ENCODE peak calls at places on chromosomes 6 and 20, in five cellular contexts. D, U, J, Y and H are unnamed samples. For H3K9me3, the result is how much of the 10 kb centered on the place peaks cover.

GRCh38 chr20:63094767-63095499 is 88.2 kb upstream of the BHLHE23 start:
- DNase-seq in D (no peak), U (no peak), J (no peak), Y (no peak), H (no peak)

GRCh38 chr6:150373260-150373701 is 4.5 kb downstream of the IYD start:
- DNase-seq in D (peak), U (no peak), J (no peak), Y (no peak), H (peak)

GRCh38 chr20:58233881-58234528 is 5.6 kb upstream of the ANKRD60 start:
- DNase-seq in D (no peak), U (peak), J (peak), Y (no peak), H (no peak)

GRCh38 chr6:55433446-55434130 is 106.3 kb downstream of the GFRAL start:
- DNase-seq in D (peak), U (peak), J (no peak), Y (no peak), H (no peak)

GRCh38 chr20:5767493-5768098 is 17.4 kb downstream of the SHLD1 start:
- DNase-seq in D (no peak), U (no peak), J (no peak), Y (no peak), H (no peak)

GRCh38 chr6:87029711-87030314 is 65.1 kb downstream of the CGA start:
- DNase-seq in D (peak), U (peak), J (peak), Y (no peak), H (peak)

GRCh38 chr6:73929421-73929820 is 233.4 kb downstream of the CD109 start:
- DNase-seq in D (peak), U (no peak), J (no peak), Y (no peak), H (no peak)

GRCh38 chr20:63620991-63621390 is 5.9 kb downstream of the GMEB2 start:
- DNase-seq in D (no peak), U (no peak), J (no peak), Y (no peak), H (no peak)

GRCh38 chr20:22568872-22569344 is 15.5 kb downstream of the FOXA2 start:
- DNase-seq in D (no peak), U (peak), J (no peak), Y (no peak), H (no peak)

GRCh38 chr6:113719545-113719944 is 137.6 kb upstream of the MARCKS start:
- DNase-seq in D (peak), U (no peak), J (no peak), Y (no peak), H (peak)

GRCh38 chr20:56722042-56722441 is 92.9 kb downstream of the TFAP2C start:
- DNase-seq in D (no peak), U (no peak), J (no peak), Y (peak), H (no peak)

GRCh38 chr6:83984411-83984810 is 49.2 kb upstream of the MRAP2 start:
- DNase-seq in D (no peak), U (no peak), J (no peak), Y (no peak), H (no peak)

GRCh38 chr6:16514249-16514648 is 247.0 kb downstream of the ATXN1 start:
- DNase-seq in D (peak), U (peak), J (peak), Y (no peak), H (peak)

GRCh38 chr6:121748376-121748775 is 312.9 kb downstream of the GJA1 start:
- DNase-seq in D (peak), U (peak), J (no peak), Y (no peak), H (peak)

GRCh38 chr6:125114248-125114858 is 39.2 kb upstream of the TPD52L1 start:
- DNase-seq in D (peak), U (peak), J (peak), Y (no peak), H (no peak)

GRCh38 chr6:142551145-142551811 is 249.5 kb downstream of the ADGRG6 start:
- DNase-seq in D (no peak), U (peak), J (no peak), Y (no peak), H (peak)

GRCh38 chr6:133446789-133447188 is 205.6 kb downstream of the EYA4 start:
- DNase-seq in D (no peak), U (no peak), J (no peak), Y (no peak), H (no peak)

GRCh38 chr20:46985241-46985640 is 90.6 kb downstream of the EYA2 start:
- DNase-seq in D (no peak), U (no peak), J (no peak), Y (no peak), H (no peak)

GRCh38 chr20:23205656-23206055 is 119.5 kb upstream of the CD93 start:
- DNase-seq in D (peak), U (peak), J (peak), Y (no peak), H (peak)

GRCh38 chr6:142192343-142192742 is 45.3 kb downstream of the VTA1 start:
- DNase-seq in D (no peak), U (no peak), J (no peak), Y (no peak), H (no peak)

GRCh38 chr6:6057442-6058053 is 50.8 kb upstream of the NRN1 start:
- DNase-seq in D (peak), U (peak), J (peak), Y (peak), H (no peak)

GRCh38 chr20:60931691-60932090 is 320.4 kb upstream of the CDH4 start:
- DNase-seq in D (no peak), U (no peak), J (no peak), Y (no peak), H (no peak)

GRCh38 chr20:60930023-60930790 is 321.9 kb upstream of the CDH4 start:
- DNase-seq in D (no peak), U (no peak), J (no peak), Y (no peak), H (no peak)

GRCh38 chr20:60928341-60928740 is 323.7 kb upstream of the CDH4 start:
- DNase-seq in D (no peak), U (no peak), J (no peak), Y (no peak), H (no peak)

GRCh38 chr20:60921021-60921622 is 330.9 kb upstream of the CDH4 start:
- DNase-seq in D (no peak), U (peak), J (no peak), Y (no peak), H (peak)

DNA sequence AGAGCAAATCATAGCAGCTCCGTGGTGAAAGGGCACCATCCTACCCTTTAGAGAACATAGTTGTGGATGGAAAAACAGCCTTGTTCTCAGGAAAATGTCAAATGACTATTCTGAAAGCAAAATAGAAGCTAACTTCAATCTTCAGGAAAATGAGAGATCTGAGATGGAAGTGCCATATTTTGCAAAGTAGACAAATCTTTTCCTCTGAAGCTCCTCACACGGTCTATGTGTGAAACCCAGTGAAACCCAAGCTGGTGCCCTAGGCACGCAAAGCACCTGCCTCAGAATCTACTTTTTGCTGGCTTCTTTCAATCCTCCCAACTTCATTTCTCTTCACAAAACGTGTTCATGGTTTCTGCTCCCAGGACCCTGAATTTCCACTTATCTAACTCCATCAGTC is 325.2 kb upstream of the CDH4 start:
- DNase-seq in D (no peak), U (no peak), J (no peak), Y (no peak), H (no peak)
- H3K9me3 ChIP-seq in D (under half), U (under half), J (under half), Y (under half), H (under half)

DNA sequence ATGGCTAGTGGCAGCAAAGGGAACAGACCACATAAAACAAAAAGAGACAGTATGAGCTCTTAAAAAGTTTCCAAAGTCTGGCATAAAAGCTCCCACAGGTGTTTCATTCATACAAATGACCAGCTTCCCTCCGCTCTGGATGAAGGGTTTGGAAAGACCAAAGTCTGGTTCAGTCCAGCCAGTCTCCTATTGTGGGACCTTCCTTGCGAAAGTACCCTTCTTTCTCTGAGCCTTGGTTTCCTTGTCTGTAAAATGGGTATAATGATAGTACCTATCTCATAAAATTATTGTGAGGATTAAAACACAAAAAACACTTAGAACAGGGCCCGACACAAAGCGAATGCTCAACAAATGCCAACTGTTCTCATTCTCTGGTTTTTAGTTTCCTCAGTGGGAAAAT is 77.2 kb downstream of the UNC5CL start:
- DNase-seq in D (no peak), U (no peak), J (no peak), Y (no peak), H (no peak)
- H3K9ac ChIP-seq in D (no peak), U (no peak), J (no peak), Y (no peak), H (no peak)

GRCh38 chr6:129631070-129631469 is 78.9 kb downstream of the ARHGAP18 start:
- DNase-seq in D (no peak), U (no peak), J (no peak), Y (no peak), H (no peak)
- TF ChIP-seq EZH2 in D (no peak), U (no peak), J (no peak), Y (no peak), H (no peak)

GRCh38 chr6:138404666-138405337 is 779 bp downstream of the HEBP2 start:
- DNase-seq in D (no peak), U (no peak), J (peak), Y (no peak), H (no peak)

GRCh38 chr6:138405816-138406403 is 1.9 kb downstream of the HEBP2 start:
- DNase-seq in D (no peak), U (no peak), J (no peak), Y (no peak), H (no peak)

GRCh38 chr6:138403324-138403800 is 661 bp upstream of the HEBP2 start:
- DNase-seq in D (peak), U (peak), J (no peak), Y (no peak), H (no peak)

GRCh38 chr6:138403801-138404665 is at the start of gene HEBP2:
- DNase-seq in D (peak), U (peak), J (peak), Y (peak), H (peak)

DNA sequence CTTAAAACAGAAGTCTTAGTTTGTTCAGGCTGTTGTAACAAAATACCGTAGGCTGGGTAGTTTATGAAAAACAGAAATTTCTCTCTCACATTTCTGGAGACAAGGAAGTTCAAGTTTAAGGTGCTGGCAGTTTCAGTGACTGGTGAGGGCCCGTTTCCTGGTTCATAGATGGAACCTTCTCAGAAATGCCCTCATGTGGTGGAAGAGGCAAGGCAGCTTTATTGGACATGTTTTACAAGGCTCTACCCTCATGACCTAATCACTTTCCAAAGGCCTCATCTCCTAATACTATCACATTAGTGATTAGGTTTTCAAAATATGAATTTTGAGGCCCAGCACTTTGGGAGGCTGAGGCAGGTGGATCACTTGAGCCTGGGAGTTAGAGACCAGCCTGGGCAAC is 2.4 kb downstream of the HEBP2 start:
- DNase-seq in D (no peak), U (no peak), J (no peak), Y (no peak), H (no peak)
- H3K9me3 ChIP-seq in D (under half), U (under half), J (under half), Y (under half), H (under half)

GRCh38 chr6:36665180-36665579 is 13.3 kb upstream of the CDKN1A start:
- DNase-seq in D (no peak), U (no peak), J (no peak), Y (no peak), H (no peak)

GRCh38 chr6:36662827-36663256 is 15.7 kb upstream of the CDKN1A start:
- DNase-seq in D (no peak), U (no peak), J (no peak), Y (no peak), H (no peak)

GRCh38 chr6:36663504-36664446 is 14.7 kb upstream of the CDKN1A start:
- DNase-seq in D (no peak), U (no peak), J (no peak), Y (no peak), H (no peak)

GRCh38 chr6:36660771-36661471 is 17.6 kb upstream of the CDKN1A start:
- DNase-seq in D (peak), U (peak), J (peak), Y (no peak), H (peak)

GRCh38 chr6:36662380-36662779 is 16.1 kb upstream of the CDKN1A start:
- DNase-seq in D (no peak), U (no peak), J (no peak), Y (no peak), H (no peak)
- H3K9ac ChIP-seq in D (no peak), U (no peak), J (no peak), Y (no peak), H (no peak)

DNA sequence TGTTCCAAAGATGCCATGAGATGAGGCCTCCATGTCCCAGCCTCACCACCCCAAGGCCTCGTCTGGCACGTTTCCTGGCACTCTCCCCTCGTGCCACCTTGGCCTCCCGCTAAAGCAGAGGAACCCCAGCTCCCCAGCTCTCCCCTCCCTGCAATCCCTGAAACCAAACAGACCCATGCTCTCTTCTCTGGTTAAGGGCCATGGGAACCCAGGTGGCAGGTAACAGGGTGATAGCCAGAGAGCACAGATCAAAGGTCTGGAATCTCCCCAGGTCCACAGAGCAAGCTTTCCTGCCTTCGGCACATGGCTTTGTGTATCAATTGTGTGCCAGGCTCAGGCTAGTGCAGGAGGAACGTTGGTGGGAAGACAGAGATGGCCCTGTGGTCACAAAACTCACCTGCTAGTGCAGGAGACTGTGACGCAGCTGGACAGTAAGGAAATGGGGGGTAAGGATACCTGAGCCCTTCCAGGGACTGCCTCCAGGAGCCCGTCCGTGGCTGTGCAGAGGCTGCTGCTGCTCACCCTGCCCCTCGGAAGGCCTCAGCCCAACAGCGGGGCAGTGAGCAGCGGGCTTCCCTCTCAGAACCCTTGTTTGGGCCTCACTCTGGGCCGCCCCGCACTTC is 39.0 kb downstream of the MYH7B start:
- DNase-seq in D (no peak), U (no peak), J (no peak), Y (no peak), H (no peak)
- TF ChIP-seq EZH2 in D (no peak), U (no peak), J (no peak), Y (no peak), H (no peak)

DNA sequence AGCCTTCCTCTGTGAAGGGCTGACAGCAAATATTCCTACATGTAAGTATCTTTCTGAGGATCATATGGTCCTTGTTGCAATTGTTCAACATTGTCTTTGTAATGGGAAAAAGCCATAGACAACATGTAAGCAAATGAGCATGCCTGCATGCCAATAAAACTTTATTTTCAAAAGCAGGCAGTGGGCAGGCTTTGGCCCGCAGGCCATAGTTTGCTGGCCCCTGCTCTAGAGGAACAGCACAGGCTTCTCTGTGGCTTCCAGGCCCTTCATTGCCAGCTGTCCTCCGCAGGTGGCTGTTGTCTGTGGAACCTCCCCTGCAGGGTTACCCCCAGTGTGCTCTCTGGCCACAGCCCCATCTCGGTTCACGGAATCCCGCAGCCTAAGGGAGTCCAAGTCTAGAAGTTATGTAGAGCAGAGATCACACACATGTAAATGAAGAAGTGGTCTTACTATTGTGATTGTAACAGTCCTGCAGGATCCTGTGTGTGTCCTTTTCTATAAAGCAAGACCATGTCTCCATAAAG is 9.8 kb downstream of the UNC93A start:
- DNase-seq in D (no peak), U (no peak), J (no peak), Y (no peak), H (no peak)
- H3K9me3 ChIP-seq in D (under half), U (under half), J (under half), Y (under half), H (under half)